ENCODE peak calls at places on chromosomes 4 and X, in five cellular contexts. S, D, P, R and X are unnamed samples.

GRCh38 chr4:99300934-99301333 is 10.1 kb upstream of the ADH1A start:
- DNase-seq in R (no peak), S (peak; percentile 72), D (peak; percentile 9), P (no peak), X (no peak)

GRCh38 chr4:87093443-87094123 is 126.8 kb downstream of the KLHL8 start:
- DNase-seq in R (peak; percentile 38), S (no peak), P (peak; percentile 45), D (peak; percentile 28), X (peak; percentile 65)

GRCh38 chr4:72690782-72691181 is 121.8 kb upstream of the ADAMTS3 start:
- DNase-seq in R (no peak), S (no peak), D (no peak), P (no peak), X (no peak)

GRCh38 chr4:107863850-107864371 is 39.2 kb downstream of the SGMS2 start:
- DNase-seq in R (no peak), D (no peak), P (no peak), S (no peak), X (no peak)

GRCh38 chr4:1187182-1187581 is 14.8 kb upstream of the SPON2 start:
- DNase-seq in S (no peak), P (no peak), D (no peak), R (peak; percentile 63), X (no peak)

GRCh38 chr4:90950385-90950841 is 823.2 kb downstream of the CCSER1 start:
- DNase-seq in D (no peak), S (no peak), R (no peak), P (no peak), X (peak; percentile 42)

GRCh38 chr4:134628074-134628473 is 426.5 kb upstream of the PABPC4L start:
- DNase-seq in S (no peak), R (no peak), P (no peak), D (no peak), X (no peak)

GRCh38 chr4:71258323-71258722 is 80.5 kb upstream of the SLC4A4 start:
- DNase-seq in R (no peak), P (no peak), D (no peak), S (no peak), X (no peak)

GRCh38 chr4:105965183-105965800 is 70.0 kb downstream of the NPNT start:
- DNase-seq in R (no peak), S (no peak), P (no peak), D (no peak), X (no peak)

GRCh38 chr4:70382691-70383181 is at the start of gene SMR3B:
- DNase-seq in S (no peak), P (no peak), R (no peak), D (no peak), X (no peak)

GRCh38 chrX:111431007-111431406 is 19.0 kb upstream of the DCX start:
- DNase-seq in S (no peak), P (no peak), R (no peak), D (no peak), X (no peak)

GRCh38 chrX:41781500-41781899 is 57.5 kb downstream of the GPR82 start:
- DNase-seq in S (no peak), R (no peak), P (no peak), D (peak; percentile 34), X (peak; percentile 22)